ENCODE peak calls at places on chromosomes 1 and 21, in seven cellular contexts. One of them, this sample, is unnamed.
A peak's percentile ranks its signal among the peaks of the same experiment; 100 is the strongest.

GRCh38 chr1:41830711-41831110 is 88.0 kb downstream of the HIVEP3 start:
- DNase-seq in T-cell: no peak
- DNase-seq in amniotic stem cell: no peak
- DNase-seq in KBM-7: no peak
- DNase-seq in ecto neural progenitor cell: no peak
- DNase-seq in fibroblast of lung: no peak
- DNase-seq in WERI-Rb-1: no peak
- DNase-seq in this sample: no peak

GRCh38 chr21:46110499-46111192 is 12.7 kb downstream of the COL6A2 start:
- DNase-seq in amniotic stem cell: no peak
- DNase-seq in KBM-7: no peak
- DNase-seq in fibroblast of lung: no peak
- DNase-seq in ecto neural progenitor cell: peak; percentile 40
- DNase-seq in WERI-Rb-1: peak; percentile 10
- DNase-seq in T-cell: no peak
- DNase-seq in this sample: peak; percentile 39

GRCh38 chr1:109640285-109640865 is 15.5 kb upstream of the GSTM4 start:
- DNase-seq in amniotic stem cell: no peak
- DNase-seq in KBM-7: peak; percentile 78
- DNase-seq in fibroblast of lung: peak; percentile 66
- DNase-seq in T-cell: peak; percentile 61
- DNase-seq in WERI-Rb-1: peak; percentile 93
- DNase-seq in ecto neural progenitor cell: peak; percentile 92
- DNase-seq in this sample: peak; percentile 88

GRCh38 chr1:160167056-160167455 is 15.7 kb downstream of the ATP1A4 start:
- DNase-seq in KBM-7: no peak
- DNase-seq in amniotic stem cell: no peak
- DNase-seq in fibroblast of lung: no peak
- DNase-seq in ecto neural progenitor cell: no peak
- DNase-seq in T-cell: no peak
- DNase-seq in WERI-Rb-1: no peak
- DNase-seq in this sample: no peak

GRCh38 chr1:33298623-33299277 is 22.1 kb downstream of the A3GALT2 start:
- DNase-seq in ecto neural progenitor cell: peak; percentile 78
- DNase-seq in T-cell: no peak
- DNase-seq in KBM-7: peak; percentile 82
- DNase-seq in WERI-Rb-1: peak; percentile 80
- DNase-seq in fibroblast of lung: peak; percentile 67
- DNase-seq in amniotic stem cell: peak; percentile 39
- DNase-seq in this sample: peak; percentile 85

GRCh38 chr1:210310562-210310961 is 18.1 kb upstream of the HHAT start:
- DNase-seq in ecto neural progenitor cell: no peak
- DNase-seq in WERI-Rb-1: no peak
- DNase-seq in fibroblast of lung: no peak
- DNase-seq in amniotic stem cell: no peak
- DNase-seq in KBM-7: no peak
- DNase-seq in T-cell: no peak
- DNase-seq in this sample: no peak

GRCh38 chr1:212346586-212346985 is 61.4 kb downstream of the PPP2R5A start:
- DNase-seq in KBM-7: no peak
- DNase-seq in T-cell: no peak
- DNase-seq in amniotic stem cell: no peak
- DNase-seq in ecto neural progenitor cell: no peak
- DNase-seq in fibroblast of lung: no peak
- DNase-seq in WERI-Rb-1: no peak
- DNase-seq in this sample: no peak

GRCh38 chr1:210685295-210685650 is 356.6 kb downstream of the HHAT start:
- DNase-seq in T-cell: no peak
- DNase-seq in WERI-Rb-1: no peak
- DNase-seq in KBM-7: no peak
- DNase-seq in amniotic stem cell: no peak
- DNase-seq in fibroblast of lung: no peak
- DNase-seq in ecto neural progenitor cell: no peak
- DNase-seq in this sample: no peak

GRCh38 chr1:45512641-45513054 is 9.0 kb downstream of the PRDX1 start:
- DNase-seq in KBM-7: peak; percentile 74
- DNase-seq in ecto neural progenitor cell: peak; percentile 68
- DNase-seq in WERI-Rb-1: peak; percentile 93
- DNase-seq in fibroblast of lung: peak; percentile 71
- DNase-seq in T-cell: no peak
- DNase-seq in amniotic stem cell: peak; percentile 25
- DNase-seq in this sample: peak; percentile 70

GRCh38 chr1:96973605-96974004 is 252.0 kb downstream of the PTBP2 start:
- DNase-seq in fibroblast of lung: no peak
- DNase-seq in WERI-Rb-1: no peak
- DNase-seq in KBM-7: no peak
- DNase-seq in amniotic stem cell: no peak
- DNase-seq in T-cell: no peak
- DNase-seq in ecto neural progenitor cell: no peak
- DNase-seq in this sample: no peak

GRCh38 chr1:27517305-27517704 is 27.3 kb upstream of the WASF2 start:
- DNase-seq in amniotic stem cell: no peak
- DNase-seq in ecto neural progenitor cell: no peak
- DNase-seq in WERI-Rb-1: no peak
- DNase-seq in T-cell: no peak
- DNase-seq in KBM-7: no peak
- DNase-seq in fibroblast of lung: no peak
- DNase-seq in this sample: no peak

GRCh38 chr1:22665752-22666151 is 12.7 kb downstream of the C1QB start:
- DNase-seq in WERI-Rb-1: peak; percentile 78
- DNase-seq in fibroblast of lung: peak; percentile 21
- DNase-seq in ecto neural progenitor cell: peak; percentile 77
- DNase-seq in KBM-7: peak; percentile 18
- DNase-seq in amniotic stem cell: no peak
- DNase-seq in T-cell: no peak
- DNase-seq in this sample: peak; percentile 63

This sample was measured in H9.